ENCODE peak calls at places on chromosome 4, in four cellular contexts. One of them, this sample, is unnamed.

GRCh38 chr4:151098191-151098590 is 1.2 kb upstream of the RPS3A start:
- DNase-seq in K562: no peak
- DNase-seq in upper lobe of left lung: no peak
- DNase-seq in GM23338: no peak
- DNase-seq in this sample: no peak

GRCh38 chr4:105352826-105353225 is 121.0 kb downstream of the PPA2 start:
- DNase-seq in K562: peak
- DNase-seq in GM23338: no peak
- DNase-seq in upper lobe of left lung: no peak
- DNase-seq in this sample: no peak

GRCh38 chr4:6008092-6008551 is 10.1 kb downstream of the C4orf50 start:
- DNase-seq in K562: peak
- DNase-seq in GM23338: peak
- DNase-seq in upper lobe of left lung: peak
- DNase-seq in this sample: no peak

GRCh38 chr4:36414248-36414647 is 132.8 kb downstream of the DTHD1 start:
- DNase-seq in upper lobe of left lung: no peak
- DNase-seq in GM23338: peak
- DNase-seq in K562: no peak
- DNase-seq in this sample: no peak

GRCh38 chr4:5528108-5528507 is 180.3 kb downstream of the EVC2 start:
- DNase-seq in K562: no peak
- DNase-seq in GM23338: no peak
- DNase-seq in upper lobe of left lung: no peak
- DNase-seq in this sample: no peak

GRCh38 chr4:109977854-109978501 is 65.3 kb downstream of the EGF start:
- DNase-seq in upper lobe of left lung: no peak
- DNase-seq in K562: peak
- DNase-seq in GM23338: peak
- DNase-seq in this sample: no peak

GRCh38 chr4:164937576-164938270 is 39.7 kb downstream of the TRIM61 start:
- DNase-seq in K562: no peak
- DNase-seq in GM23338: peak
- DNase-seq in upper lobe of left lung: no peak
- DNase-seq in this sample: peak

GRCh38 chr4:46444318-46444717 is 54.4 kb upstream of the GABRA2 start:
- DNase-seq in upper lobe of left lung: no peak
- DNase-seq in GM23338: no peak
- DNase-seq in K562: no peak
- DNase-seq in this sample: no peak

GRCh38 chr4:40881096-40881495 is 131.3 kb downstream of the NSUN7 start:
- DNase-seq in GM23338: no peak
- DNase-seq in K562: no peak
- DNase-seq in upper lobe of left lung: no peak
- DNase-seq in this sample: no peak

GRCh38 chr4:113043591-113043990 is 5.9 kb upstream of the ANK2 start:
- DNase-seq in upper lobe of left lung: no peak
- DNase-seq in K562: no peak
- DNase-seq in GM23338: no peak
- DNase-seq in this sample: no peak

GRCh38 chr4:41934813-41935651 is at the start of gene TMEM33:
- DNase-seq in upper lobe of left lung: peak
- DNase-seq in GM23338: peak
- DNase-seq in K562: peak
- DNase-seq in this sample: peak

GRCh38 chr4:126701756-126702155 is 931.0 kb upstream of the INTU start:
- DNase-seq in upper lobe of left lung: no peak
- DNase-seq in GM23338: no peak
- DNase-seq in K562: no peak
- DNase-seq in this sample: no peak

DNA sequence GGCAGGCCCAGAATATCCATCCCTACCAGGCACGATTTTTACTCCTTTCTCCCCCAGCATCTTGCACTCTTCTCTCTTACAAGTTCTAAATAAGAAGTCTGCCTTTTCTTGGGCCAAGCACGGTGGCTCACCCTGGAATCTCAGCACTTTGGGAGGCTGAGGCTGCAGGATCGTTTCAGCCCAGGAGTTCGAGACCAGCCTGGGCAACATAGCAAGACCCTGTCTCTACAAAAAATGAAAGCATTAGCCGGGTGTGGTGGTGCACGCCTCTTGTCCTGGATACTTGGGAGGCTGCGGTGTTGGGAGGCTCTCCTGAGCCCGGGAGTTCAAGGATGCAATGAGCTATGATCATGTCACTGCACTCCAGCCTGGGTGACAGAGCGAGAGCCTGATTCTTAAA is 64.8 kb downstream of the IRF2 start:
- DNase-seq in GM23338: no peak
- DNase-seq in upper lobe of left lung: no peak
- DNase-seq in K562: no peak
- DNase-seq in this sample: no peak
- H3K27ac ChIP-seq in GM23338: no peak
- H3K27ac ChIP-seq in upper lobe of left lung: no peak
- H3K27ac ChIP-seq in K562: no peak
- H3K27ac ChIP-seq in this sample: no peak

GRCh38 chr4:66279084-66279483 is 608.8 kb upstream of the EPHA5 start:
- DNase-seq in K562: no peak
- DNase-seq in upper lobe of left lung: no peak
- DNase-seq in GM23338: no peak
- DNase-seq in this sample: no peak

DNA sequence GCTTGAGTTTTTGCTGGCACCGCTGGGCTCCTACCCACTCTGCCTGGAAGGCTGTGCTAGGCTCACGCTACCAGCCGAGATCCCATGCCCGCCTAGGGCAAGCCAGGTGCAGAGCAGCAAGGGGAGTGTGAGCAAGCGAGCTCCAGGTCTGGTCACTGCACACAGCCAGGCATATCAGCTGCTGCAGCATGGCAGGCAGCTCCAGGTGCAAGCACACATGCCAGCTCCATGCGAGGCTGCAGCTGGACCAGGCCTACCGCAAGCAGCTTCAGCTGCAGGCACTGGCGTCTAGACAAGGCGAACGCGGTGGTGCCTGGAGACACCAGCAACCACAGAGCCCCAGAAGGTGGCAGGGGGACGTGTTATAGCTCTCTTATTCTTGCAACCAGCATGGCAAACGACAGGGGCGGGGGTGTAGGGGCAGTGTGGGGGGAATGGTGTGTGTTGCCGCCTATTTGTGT is 614.7 kb upstream of the EPHA5 start:
- DNase-seq in upper lobe of left lung: peak
- DNase-seq in K562: no peak
- DNase-seq in GM23338: no peak
- DNase-seq in this sample: no peak
- TF ChIP-seq POLR2AphosphoS5 in upper lobe of left lung: no peak
- TF ChIP-seq POLR2AphosphoS5 in K562: no peak
- TF ChIP-seq POLR2AphosphoS5 in GM23338: no peak
- TF ChIP-seq POLR2AphosphoS5 in this sample: no peak

DNA sequence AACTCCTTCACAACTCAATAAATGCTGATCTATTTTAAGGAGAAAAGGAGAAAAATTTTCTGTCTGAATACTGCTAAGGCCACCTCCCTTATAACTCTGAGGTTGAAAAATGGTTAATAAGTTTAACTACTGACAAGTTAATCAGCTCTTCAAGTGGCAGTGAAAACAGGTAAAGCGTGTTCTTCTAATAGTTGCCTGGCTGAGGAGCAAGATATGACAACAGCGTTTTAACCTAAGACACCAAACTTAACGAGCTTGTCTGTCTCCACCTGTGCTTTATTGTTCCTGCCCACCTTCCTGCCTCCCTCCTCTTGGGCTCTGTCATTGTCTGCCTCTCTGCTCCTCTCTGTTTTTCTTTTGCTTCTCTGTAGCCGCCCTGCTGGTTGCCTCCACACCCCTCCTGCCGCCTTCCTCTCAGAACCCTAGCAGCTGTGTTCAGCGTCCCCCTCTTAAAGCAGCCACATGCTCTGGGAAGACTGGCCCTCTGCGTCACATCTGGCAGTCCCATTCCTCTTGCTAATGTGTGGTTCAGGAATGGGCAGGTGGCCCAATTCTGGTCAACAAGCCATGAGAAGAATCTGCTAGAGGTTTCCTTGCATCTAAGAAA is 4.3 kb upstream of the TSPAN5 start:
- DNase-seq in GM23338: peak
- DNase-seq in upper lobe of left lung: no peak
- DNase-seq in K562: no peak
- DNase-seq in this sample: peak
- H3K27ac ChIP-seq in GM23338: peak
- H3K27ac ChIP-seq in upper lobe of left lung: no peak
- H3K27ac ChIP-seq in K562: no peak
- H3K27ac ChIP-seq in this sample: no peak

GRCh38 chr4:143377635-143378099 is 41.0 kb downstream of the GAB1 start:
- DNase-seq in K562: no peak
- DNase-seq in GM23338: no peak
- DNase-seq in upper lobe of left lung: no peak
- DNase-seq in this sample: no peak
- TF ChIP-seq POLR2AphosphoS5 in K562: no peak
- TF ChIP-seq POLR2AphosphoS5 in GM23338: no peak
- TF ChIP-seq POLR2AphosphoS5 in upper lobe of left lung: no peak
- TF ChIP-seq POLR2AphosphoS5 in this sample: peak

GRCh38 chr4:15868816-15869413 is 69.6 kb downstream of the FGFBP1 start:
- DNase-seq in upper lobe of left lung: no peak
- DNase-seq in K562: no peak
- DNase-seq in GM23338: no peak
- DNase-seq in this sample: no peak
- H3K27ac ChIP-seq in upper lobe of left lung: no peak
- H3K27ac ChIP-seq in K562: no peak
- H3K27ac ChIP-seq in GM23338: no peak
- H3K27ac ChIP-seq in this sample: no peak

This sample was measured in prostate gland.